ENCODE peak calls at places on chromosomes 16 and 17, in eight cellular contexts. Z, J, D, T, L, A, H and O are unnamed samples.

GRCh38 chr16:795580-796229 is 4.8 kb downstream of the GNG13 start:
- DNase-seq in Z (no peak), T (no peak), A (no peak), D (no peak), H (no peak), J (no peak), L (peak; percentile 87), O (no peak)

GRCh38 chr17:37516131-37516561 is 26.5 kb downstream of the DUSP14 start:
- DNase-seq in L (no peak), A (no peak), T (peak; percentile 48), H (no peak), Z (no peak), D (peak; percentile 41), J (no peak), O (no peak)

GRCh38 chr16:66798162-66798561 is 3.2 kb downstream of the TERB1 start:
- DNase-seq in A (no peak), L (no peak), J (no peak), D (peak; percentile 18), T (no peak), Z (no peak), H (no peak), O (no peak)

GRCh38 chr16:58426960-58427359 is 34.7 kb downstream of the GINS3 start:
- DNase-seq in L (no peak), Z (peak; percentile 67), D (no peak), J (no peak), H (no peak), A (no peak), T (no peak), O (no peak)

GRCh38 chr17:6994666-6995246 is 1.1 kb upstream of the ALOX12 start:
- DNase-seq in D (no peak), J (no peak), A (no peak), T (no peak), H (no peak), L (no peak), Z (no peak), O (no peak)

GRCh38 chr16:27974896-27975540 is 88.5 kb downstream of the GSG1L start:
- DNase-seq in D (no peak), L (no peak), T (no peak), H (no peak), J (no peak), A (no peak), Z (no peak), O (no peak)

GRCh38 chr16:2785101-2785991 is 2.0 kb downstream of the PRSS33 start:
- DNase-seq in D (no peak), Z (no peak), H (peak; percentile 33), L (no peak), T (no peak), A (no peak), J (no peak), O (no peak)

GRCh38 chr16:87332150-87332549 is 15.0 kb upstream of the C16orf95 start:
- DNase-seq in A (no peak), L (no peak), D (peak; percentile 14), T (no peak), H (no peak), Z (no peak), J (no peak), O (peak; percentile 34)

GRCh38 chr16:4414187-4414909 is 2.0 kb downstream of the CORO7 start:
- DNase-seq in Z (no peak), L (no peak), H (no peak), J (peak; percentile 90), D (no peak), A (no peak), T (no peak), O (no peak)

DNA sequence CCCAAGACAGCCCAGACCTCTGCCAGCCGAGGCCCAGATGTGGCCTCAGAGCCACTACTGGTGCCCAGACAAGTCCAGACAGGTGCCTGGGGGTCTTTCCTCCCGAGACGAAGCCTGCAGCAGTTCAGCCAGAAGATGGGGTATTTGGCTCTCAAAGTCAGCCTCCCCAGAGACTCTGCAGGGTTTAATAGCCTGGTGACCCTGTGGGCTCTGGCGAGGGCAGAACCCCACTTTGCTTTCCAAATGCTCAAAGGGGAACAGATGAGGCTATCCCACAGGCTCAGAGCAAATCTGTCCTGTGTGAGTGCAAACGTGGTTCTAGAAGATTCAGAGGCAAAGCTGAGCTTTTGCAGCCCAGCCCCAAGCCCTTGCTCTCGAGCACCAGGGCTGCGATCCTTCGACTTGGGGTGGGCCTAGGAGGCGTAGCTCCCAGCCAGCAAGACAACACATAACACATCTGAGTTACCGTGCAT is 236.0 kb downstream of the MRTFB start:
- DNase-seq in D (no peak), J (no peak), T (no peak), H (no peak), A (no peak), Z (no peak), L (no peak), O (no peak)
- TF ChIP-seq CTCF in D (no peak), J (no peak), T (no peak), H (no peak), A (no peak), Z (no peak), L (no peak), O (no peak)

GRCh38 chr17:42310281-42311156 is 22.2 kb downstream of the STAT5A start:
- DNase-seq in D (no peak), H (no peak), Z (no peak), L (no peak), T (no peak), J (no peak), A (no peak), O (no peak)
- TF ChIP-seq CTCF in D (peak; percentile 23), H (no peak), Z (no peak), L (no peak), T (peak; percentile 18), J (no peak), A (peak; percentile 3), O (no peak)

GRCh38 chr17:45282683-45283644 is 21.1 kb upstream of the SPATA32 start:
- DNase-seq in J (no peak), Z (no peak), H (no peak), D (peak; percentile 76), A (peak; percentile 62), L (no peak), T (peak; percentile 32), O (no peak)

GRCh38 chr17:45286286-45286685 is 24.4 kb upstream of the SPATA32 start:
- DNase-seq in T (no peak), H (no peak), A (no peak), Z (no peak), J (no peak), D (no peak), L (no peak), O (no peak)

GRCh38 chr17:45283711-45284110 is 21.8 kb upstream of the SPATA32 start:
- DNase-seq in D (no peak), H (no peak), Z (no peak), T (no peak), A (no peak), L (no peak), J (no peak), O (no peak)

GRCh38 chr17:45287526-45288264 is 25.8 kb upstream of the SPATA32 start:
- DNase-seq in A (no peak), Z (no peak), L (no peak), D (no peak), J (no peak), T (no peak), H (no peak), O (peak; percentile 49)

DNA sequence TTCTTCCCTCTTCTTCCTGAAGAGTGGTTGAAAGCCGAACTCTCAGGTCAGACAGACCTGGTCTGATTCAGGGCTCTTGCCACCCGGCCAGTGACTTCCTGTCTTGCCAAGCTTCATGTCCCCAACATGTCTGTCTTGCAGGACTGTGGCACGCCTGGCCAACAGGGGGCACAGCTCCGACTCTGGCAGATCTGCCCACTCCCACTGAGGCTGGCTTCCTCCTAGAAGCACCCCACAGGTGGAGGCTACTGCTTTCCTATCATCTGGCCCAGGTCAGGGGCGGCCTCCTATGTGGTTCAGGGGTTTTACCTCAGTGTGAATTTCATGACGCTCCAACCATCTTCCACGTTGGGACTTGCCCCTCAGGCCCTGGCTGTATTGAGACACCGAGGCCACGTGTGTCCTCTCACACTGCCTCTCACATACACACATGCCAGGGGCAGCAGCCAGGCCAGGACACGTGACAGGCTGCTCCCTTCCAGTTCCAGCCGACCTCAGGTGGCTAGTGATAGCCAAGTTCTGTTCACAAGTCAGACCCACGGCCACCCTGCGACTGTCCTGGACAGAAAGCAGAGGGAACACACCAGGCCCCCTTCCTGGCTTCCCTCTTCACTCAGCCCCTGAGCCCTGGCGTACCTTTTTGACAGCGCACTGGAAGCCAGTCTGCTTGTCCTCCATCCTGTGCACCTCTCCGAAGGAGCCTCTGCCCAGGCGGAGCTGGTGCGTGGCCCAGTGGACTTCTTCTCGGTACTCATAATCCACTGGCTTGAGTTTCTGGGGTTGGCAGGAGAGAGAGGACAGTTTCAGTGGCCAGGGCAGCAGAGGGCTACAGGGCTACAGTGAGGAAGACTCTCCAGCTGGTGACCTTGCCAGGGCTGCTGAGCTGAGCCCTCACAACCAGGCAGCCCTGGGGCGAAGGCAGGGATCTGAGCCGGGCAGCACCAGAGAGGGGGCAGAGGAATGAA is 22.6 kb upstream of the SPATA32 start:
- DNase-seq in H (peak; percentile 51), A (no peak), Z (peak; percentile 74), L (no peak), J (no peak), D (no peak), T (no peak), O (peak; percentile 46)
- TF ChIP-seq CTCF in H (peak; percentile 57), A (peak; percentile 19), Z (no peak), L (peak; percentile 56), J (peak; percentile 32), D (peak; percentile 21), T (peak; percentile 20), O (no peak)

DNA sequence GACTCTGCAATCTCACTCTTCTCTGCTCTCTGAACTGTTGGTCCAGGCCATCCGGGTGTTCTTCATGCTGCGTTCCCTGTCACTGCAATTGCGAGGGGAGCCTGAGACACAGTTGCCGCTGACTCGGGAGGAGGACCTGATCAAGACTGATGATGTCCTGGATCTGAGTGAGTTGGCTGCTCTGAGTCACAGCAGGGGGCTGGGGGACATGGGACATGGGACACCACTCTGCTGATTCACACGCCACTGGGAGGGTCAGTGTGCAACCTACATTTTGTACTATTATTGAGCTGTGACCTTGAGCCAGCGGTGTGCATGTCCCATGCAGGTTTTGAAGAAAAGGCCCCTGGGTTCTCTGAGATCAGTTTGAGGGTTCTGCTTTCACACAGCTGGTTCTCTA is 116.5 kb downstream of the CLEC16A start:
- DNase-seq in H (no peak), D (no peak), A (no peak), L (no peak), J (no peak), T (no peak), Z (no peak), O (no peak)
- TF ChIP-seq CTCF in H (no peak), D (no peak), A (no peak), L (no peak), J (no peak), T (no peak), Z (no peak), O (no peak)